ENCODE peak calls at places on chromosome 20, in four cellular contexts. One of them, this sample, is unnamed.

GRCh38 chr20:23155141-23155590 is 69.0 kb upstream of the CD93 start:
- DNase-seq in naive thymus-derived CD8-positive, alpha-beta T cell: no peak
- DNase-seq in left ventricle myocardium superior: no peak
- DNase-seq in NCI-H1417: peak
- DNase-seq in this sample: no peak

GRCh38 chr20:18414140-18414539 is 52.7 kb downstream of the DZANK1 start:
- DNase-seq in naive thymus-derived CD8-positive, alpha-beta T cell: no peak
- DNase-seq in left ventricle myocardium superior: no peak
- DNase-seq in NCI-H1417: no peak
- DNase-seq in this sample: no peak

GRCh38 chr20:34815636-34816035 is 9.8 kb downstream of the NCOA6 start:
- DNase-seq in naive thymus-derived CD8-positive, alpha-beta T cell: no peak
- DNase-seq in left ventricle myocardium superior: no peak
- DNase-seq in NCI-H1417: no peak
- DNase-seq in this sample: no peak

GRCh38 chr20:25303292-25304024 is 55.6 kb downstream of the PYGB start:
- DNase-seq in naive thymus-derived CD8-positive, alpha-beta T cell: no peak
- DNase-seq in left ventricle myocardium superior: peak
- DNase-seq in NCI-H1417: no peak
- DNase-seq in this sample: no peak

GRCh38 chr20:6909608-6910007 is 142.1 kb downstream of the BMP2 start:
- DNase-seq in naive thymus-derived CD8-positive, alpha-beta T cell: no peak
- DNase-seq in left ventricle myocardium superior: no peak
- DNase-seq in NCI-H1417: no peak
- DNase-seq in this sample: no peak

GRCh38 chr20:3082955-3083952 is 1.3 kb downstream of the AVP start:
- DNase-seq in naive thymus-derived CD8-positive, alpha-beta T cell: no peak
- DNase-seq in left ventricle myocardium superior: no peak
- DNase-seq in NCI-H1417: peak
- DNase-seq in this sample: no peak

GRCh38 chr20:46352370-46352938 is 44.2 kb upstream of the CDH22 start:
- DNase-seq in naive thymus-derived CD8-positive, alpha-beta T cell: no peak
- DNase-seq in left ventricle myocardium superior: no peak
- DNase-seq in NCI-H1417: no peak
- DNase-seq in this sample: no peak

GRCh38 chr20:8361008-8361652 is 229.1 kb downstream of the PLCB1 start:
- DNase-seq in naive thymus-derived CD8-positive, alpha-beta T cell: no peak
- DNase-seq in left ventricle myocardium superior: no peak
- DNase-seq in NCI-H1417: peak
- DNase-seq in this sample: no peak

GRCh38 chr20:35394271-35394670 is 17.5 kb downstream of the UQCC1 start:
- DNase-seq in naive thymus-derived CD8-positive, alpha-beta T cell: no peak
- DNase-seq in left ventricle myocardium superior: no peak
- DNase-seq in NCI-H1417: no peak
- DNase-seq in this sample: no peak

GRCh38 chr20:63657260-63657936 is 714 bp upstream of the RTEL1 start:
- DNase-seq in naive thymus-derived CD8-positive, alpha-beta T cell: no peak
- DNase-seq in left ventricle myocardium superior: no peak
- DNase-seq in NCI-H1417: no peak
- DNase-seq in this sample: no peak

GRCh38 chr20:57433658-57434389 is 42.6 kb downstream of the RBM38 start:
- DNase-seq in naive thymus-derived CD8-positive, alpha-beta T cell: peak
- DNase-seq in left ventricle myocardium superior: peak
- DNase-seq in NCI-H1417: no peak
- DNase-seq in this sample: peak

GRCh38 chr20:45963059-45964011 is 8.7 kb downstream of the ZNF335 start:
- DNase-seq in naive thymus-derived CD8-positive, alpha-beta T cell: no peak
- DNase-seq in left ventricle myocardium superior: peak
- DNase-seq in NCI-H1417: peak
- DNase-seq in this sample: no peak

GRCh38 chr20:62266340-62266739 is 28.0 kb downstream of the OSBPL2 start:
- DNase-seq in naive thymus-derived CD8-positive, alpha-beta T cell: no peak
- DNase-seq in left ventricle myocardium superior: no peak
- DNase-seq in NCI-H1417: no peak
- DNase-seq in this sample: no peak

GRCh38 chr20:4297141-4297826 is 281.9 kb upstream of the RNF24 start:
- DNase-seq in naive thymus-derived CD8-positive, alpha-beta T cell: no peak
- DNase-seq in left ventricle myocardium superior: no peak
- DNase-seq in NCI-H1417: no peak
- DNase-seq in this sample: no peak

GRCh38 chr20:37611852-37612251 is 82.0 kb upstream of the CTNNBL1 start:
- DNase-seq in naive thymus-derived CD8-positive, alpha-beta T cell: no peak
- DNase-seq in left ventricle myocardium superior: no peak
- DNase-seq in NCI-H1417: no peak
- DNase-seq in this sample: no peak

GRCh38 chr20:16806886-16807285 is 58.7 kb downstream of the OTOR start:
- DNase-seq in naive thymus-derived CD8-positive, alpha-beta T cell: no peak
- DNase-seq in left ventricle myocardium superior: no peak
- DNase-seq in NCI-H1417: no peak
- DNase-seq in this sample: no peak

GRCh38 chr20:2800590-2801458 is at the start of gene CPXM1:
- DNase-seq in naive thymus-derived CD8-positive, alpha-beta T cell: no peak
- DNase-seq in left ventricle myocardium superior: peak
- DNase-seq in NCI-H1417: peak
- DNase-seq in this sample: no peak

GRCh38 chr20:56778765-56779195 is 149.7 kb downstream of the TFAP2C start:
- DNase-seq in naive thymus-derived CD8-positive, alpha-beta T cell: no peak
- DNase-seq in left ventricle myocardium superior: peak
- DNase-seq in NCI-H1417: no peak
- DNase-seq in this sample: no peak

GRCh38 chr20:44092551-44093248 is 94.3 kb downstream of the JPH2 start:
- DNase-seq in naive thymus-derived CD8-positive, alpha-beta T cell: no peak
- DNase-seq in left ventricle myocardium superior: no peak
- DNase-seq in NCI-H1417: peak
- DNase-seq in this sample: peak

GRCh38 chr20:6269163-6269873 is 146.5 kb upstream of the FERMT1 start:
- DNase-seq in naive thymus-derived CD8-positive, alpha-beta T cell: no peak
- DNase-seq in left ventricle myocardium superior: no peak
- DNase-seq in NCI-H1417: no peak
- DNase-seq in this sample: no peak

GRCh38 chr20:37919389-37920040 is 16.6 kb downstream of the VSTM2L start:
- DNase-seq in naive thymus-derived CD8-positive, alpha-beta T cell: no peak
- DNase-seq in left ventricle myocardium superior: no peak
- DNase-seq in NCI-H1417: peak
- DNase-seq in this sample: no peak

GRCh38 chr20:4812641-4813075 is 90.9 kb downstream of the PRND start:
- DNase-seq in naive thymus-derived CD8-positive, alpha-beta T cell: no peak
- DNase-seq in left ventricle myocardium superior: no peak
- DNase-seq in NCI-H1417: no peak
- DNase-seq in this sample: peak

GRCh38 chr20:55676097-55676496 is 329.2 kb downstream of the CBLN4 start:
- DNase-seq in naive thymus-derived CD8-positive, alpha-beta T cell: no peak
- DNase-seq in left ventricle myocardium superior: no peak
- DNase-seq in NCI-H1417: no peak
- DNase-seq in this sample: no peak

GRCh38 chr20:43937586-43937985 is 22.9 kb downstream of the TOX2 start:
- DNase-seq in naive thymus-derived CD8-positive, alpha-beta T cell: no peak
- DNase-seq in left ventricle myocardium superior: no peak
- DNase-seq in NCI-H1417: no peak
- DNase-seq in this sample: no peak

GRCh38 chr20:3889489-3890409 is 562 bp downstream of the PANK2 start:
- DNase-seq in naive thymus-derived CD8-positive, alpha-beta T cell: peak
- DNase-seq in left ventricle myocardium superior: peak
- DNase-seq in NCI-H1417: peak
- DNase-seq in this sample: peak

GRCh38 chr20:3818155-3819151 is 1.9 kb upstream of the AP5S1 start:
- DNase-seq in naive thymus-derived CD8-positive, alpha-beta T cell: no peak
- DNase-seq in left ventricle myocardium superior: peak
- DNase-seq in NCI-H1417: peak
- DNase-seq in this sample: no peak

GRCh38 chr20:13102689-13103088 is 93.9 kb downstream of the SPTLC3 start:
- DNase-seq in naive thymus-derived CD8-positive, alpha-beta T cell: no peak
- DNase-seq in left ventricle myocardium superior: no peak
- DNase-seq in NCI-H1417: peak
- DNase-seq in this sample: no peak

GRCh38 chr20:1924910-1925861 is 30.0 kb downstream of the SIRPA start:
- DNase-seq in naive thymus-derived CD8-positive, alpha-beta T cell: no peak
- DNase-seq in left ventricle myocardium superior: no peak
- DNase-seq in NCI-H1417: no peak
- DNase-seq in this sample: no peak